ENCODE peak calls at places on chromosome 14, in nine cellular contexts. D, Z, H, X, V, P, I, A and M are unnamed samples.

GRCh38 chr14:90491868-90492560 is 95.2 kb downstream of the CALM1 start:
- DNase-seq in P (no peak), X (no peak), Z (no peak), I (no peak), D (no peak), V (no peak), A (no peak), H (no peak), M (peak; percentile 40)

GRCh38 chr14:103279129-103280025 is 54.7 kb upstream of the EIF5 start:
- DNase-seq in I (peak; percentile 46), Z (no peak), D (no peak), P (no peak), A (no peak), X (peak; percentile 42), V (no peak), H (no peak), M (peak; percentile 51)

GRCh38 chr14:61524936-61525292 is 170.4 kb upstream of the HIF1A start:
- DNase-seq in Z (no peak), D (no peak), X (no peak), I (no peak), H (no peak), V (no peak), A (no peak), P (no peak), M (peak; percentile 17)

GRCh38 chr14:65491274-65491673 is 78.7 kb downstream of the FUT8 start:
- DNase-seq in Z (no peak), V (no peak), H (no peak), A (no peak), P (no peak), D (no peak), X (no peak), I (no peak), M (no peak)

GRCh38 chr14:89131004-89131750 is 285.9 kb downstream of the FOXN3 start:
- DNase-seq in H (no peak), A (no peak), I (no peak), V (no peak), P (no peak), X (no peak), Z (no peak), D (no peak), M (no peak)

GRCh38 chr14:50775357-50775756 is 55.6 kb downstream of the NIN start:
- DNase-seq in A (peak; percentile 27), I (no peak), Z (peak; percentile 88), H (no peak), V (peak; percentile 73), P (no peak), D (no peak), X (no peak), M (peak; percentile 93)

GRCh38 chr14:61549425-61549824 is 145.9 kb upstream of the HIF1A start:
- DNase-seq in A (no peak), I (no peak), Z (no peak), X (no peak), V (peak; percentile 77), D (no peak), P (no peak), H (no peak), M (peak; percentile 54)

GRCh38 chr14:96631030-96631429 is 128.8 kb downstream of the PAPOLA start:
- DNase-seq in P (no peak), X (no peak), A (no peak), I (no peak), Z (no peak), V (no peak), D (peak; percentile 5), H (no peak), M (no peak)

GRCh38 chr14:36069535-36069900 is 107.0 kb downstream of the PTCSC3 start:
- DNase-seq in P (no peak), V (peak; percentile 35), H (peak; percentile 47), D (no peak), X (peak; percentile 71), Z (no peak), I (no peak), A (peak; percentile 58), M (peak; percentile 41)

GRCh38 chr14:61911534-61911933 is 149.3 kb downstream of the SNAPC1 start:
- DNase-seq in V (no peak), Z (no peak), H (no peak), D (no peak), P (no peak), A (no peak), I (no peak), X (no peak), M (no peak)

GRCh38 chr14:50533314-50533705 is 941 bp upstream of the MAP4K5 start:
- DNase-seq in H (no peak), V (no peak), A (no peak), D (no peak), X (no peak), P (no peak), Z (no peak), I (no peak), M (no peak)

GRCh38 chr14:58667900-58668299 is 30.1 kb downstream of the DACT1 start:
- DNase-seq in H (no peak), X (no peak), P (no peak), D (no peak), Z (no peak), A (no peak), V (no peak), I (no peak), M (no peak)

GRCh38 chr14:58665773-58666500 is 28.2 kb downstream of the DACT1 start:
- DNase-seq in V (no peak), X (no peak), P (no peak), H (no peak), D (no peak), Z (no peak), A (no peak), I (no peak), M (peak; percentile 14)

GRCh38 chr14:58669556-58670200 is 31.9 kb downstream of the DACT1 start:
- DNase-seq in I (no peak), A (no peak), Z (no peak), V (no peak), D (no peak), X (no peak), P (no peak), H (no peak), M (no peak)

GRCh38 chr14:58666737-58667136 is 29.0 kb downstream of the DACT1 start:
- DNase-seq in H (no peak), X (no peak), Z (no peak), A (no peak), V (no peak), P (no peak), D (no peak), I (no peak), M (no peak)

GRCh38 chr14:58668848-58669480 is 31.2 kb downstream of the DACT1 start:
- DNase-seq in V (no peak), A (no peak), P (no peak), H (no peak), D (no peak), Z (no peak), I (no peak), X (no peak), M (no peak)
- H3K4me3 ChIP-seq in V (no peak overlapping the region), A (no peak overlapping the region), P (no peak overlapping the region), H (no peak overlapping the region), D (no peak overlapping the region), Z (no peak overlapping the region), I (no peak overlapping the region), X (no peak overlapping the region), M (no peak overlapping the region)

GRCh38 chr14:102262894-102263462 is 42.0 kb downstream of the MOK start:
- DNase-seq in H (no peak), Z (no peak), X (peak; percentile 62), V (peak; percentile 62), P (no peak), I (no peak), D (no peak), A (no peak), M (peak; percentile 39)

GRCh38 chr14:102264775-102265174 is 40.2 kb downstream of the MOK start:
- DNase-seq in X (no peak), P (no peak), I (peak; percentile 34), H (no peak), Z (no peak), A (no peak), D (no peak), V (peak; percentile 69), M (no peak)

DNA sequence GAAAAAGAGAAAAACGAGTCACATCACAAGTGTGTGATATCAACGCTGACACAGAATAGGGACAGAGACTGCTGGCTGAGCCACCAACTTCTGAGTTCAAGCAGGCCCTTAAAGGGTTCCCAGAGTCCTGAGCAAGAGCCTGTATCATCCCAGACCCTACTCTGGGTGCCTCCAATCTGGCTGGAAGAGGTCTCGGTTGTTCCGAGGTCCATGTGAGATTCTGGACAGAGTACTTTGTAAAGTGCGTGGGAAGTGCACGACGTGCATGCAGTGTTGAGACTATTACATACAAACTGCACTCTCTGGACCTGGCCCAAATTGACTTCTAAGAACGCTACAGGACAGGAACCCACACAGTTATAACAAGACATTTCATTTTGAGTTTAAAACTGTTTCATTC is 40.6 kb downstream of the MOK start:
- DNase-seq in A (no peak), V (peak; percentile 72), D (no peak), Z (no peak), I (no peak), P (no peak), H (no peak), X (no peak), M (no peak)
- H3K4me3 ChIP-seq in A (no peak overlapping the region), V (no peak overlapping the region), D (no peak overlapping the region), Z (no peak overlapping the region), I (no peak overlapping the region), P (no peak overlapping the region), H (no peak overlapping the region), X (no peak overlapping the region), M (no peak overlapping the region)

DNA sequence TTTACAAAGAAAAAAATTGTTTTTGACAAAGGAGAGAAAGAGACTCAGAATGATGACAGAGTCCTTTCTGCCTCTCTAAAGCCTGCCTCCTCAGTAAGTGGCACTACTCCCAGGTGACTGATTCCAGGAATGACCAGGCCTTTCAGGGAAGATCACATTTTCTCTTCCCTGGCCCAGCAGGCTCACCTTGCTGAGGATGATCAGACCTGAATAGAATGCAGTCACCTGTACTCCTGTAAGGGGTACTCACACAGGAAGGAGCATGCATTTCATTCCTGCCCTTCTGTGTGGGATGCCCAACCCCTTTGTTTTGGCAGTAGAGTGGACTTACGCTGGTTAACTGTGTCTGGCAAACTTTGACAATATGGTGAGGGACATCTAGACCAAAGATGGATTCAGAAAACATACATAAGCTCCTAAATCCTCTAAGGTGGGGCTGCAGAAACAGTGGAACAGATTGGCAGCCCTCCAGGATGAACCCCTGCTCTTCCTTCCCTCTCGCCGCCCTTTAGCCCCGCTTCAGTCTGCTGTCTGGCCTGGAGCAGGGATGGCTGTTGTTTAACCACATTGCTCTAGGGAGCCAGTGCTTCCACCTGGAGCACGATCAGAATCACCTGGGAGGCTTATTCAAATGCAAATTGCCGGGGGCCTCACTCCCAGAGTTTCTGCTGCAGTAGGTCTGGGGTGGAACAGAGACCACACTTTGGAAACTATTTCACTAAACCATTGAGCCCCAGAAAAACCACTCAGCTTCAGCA is 29.8 kb downstream of the ERG28 start:
- DNase-seq in P (no peak), V (no peak), H (no peak), X (no peak), A (no peak), D (no peak), Z (no peak), I (no peak), M (no peak)
- H3K4me3 ChIP-seq in P (no peak overlapping the region), V (no peak overlapping the region), H (no peak overlapping the region), X (no peak overlapping the region), A (no peak overlapping the region), D (no peak overlapping the region), Z (no peak overlapping the region), I (no peak overlapping the region), M (no peak overlapping the region)

DNA sequence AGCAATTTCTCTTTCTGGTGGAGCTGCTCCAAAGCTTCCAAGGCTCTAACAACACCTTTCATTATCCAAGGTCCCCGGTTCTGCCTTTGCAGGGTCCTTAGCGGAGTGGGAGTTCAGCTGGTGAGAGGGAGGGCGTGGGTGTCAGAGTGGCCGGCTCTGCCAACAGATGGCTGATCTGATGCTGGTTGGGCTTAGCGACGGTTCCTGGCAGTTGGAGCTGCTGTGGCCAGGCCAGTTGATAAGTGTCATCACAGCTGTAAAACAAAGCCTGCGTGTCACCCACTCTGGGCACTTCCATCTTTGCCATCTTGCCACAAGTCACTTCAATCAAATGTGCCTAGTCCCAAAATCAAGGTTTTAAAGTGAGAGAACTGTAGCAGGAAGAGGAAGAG is 36.3 kb downstream of the RIN3 start:
- DNase-seq in Z (no peak), I (peak; percentile 63), P (no peak), V (peak; percentile 35), X (no peak), A (no peak), D (no peak), H (no peak), M (peak; percentile 78)
- H3K4me3 ChIP-seq in Z (no peak overlapping the region), I (no peak overlapping the region), P (no peak overlapping the region), V (no peak overlapping the region), X (no peak overlapping the region), A (no peak overlapping the region), D (no peak overlapping the region), H (no peak overlapping the region), M (no peak overlapping the region)